ENCODE peak calls at places on chromosomes 2 and 18, in nine cellular contexts. I is HepG2, M is A549, T is HL-60, W is GM23338, F is GM12878, X is HCT116, L is Panc1, R is K562. D is an unnamed sample.

GRCh38 chr2:167745667-167746066 is 501.7 kb downstream of the STK39 start:
- DNase-seq in I (no peak), M (no peak), T (no peak), W (no peak), F (no peak), X (no peak), L (no peak), R (no peak), D (no peak)

GRCh38 chr2:11375025-11375688 is 30.7 kb upstream of the ROCK2 start:
- DNase-seq in I (no peak), M (no peak), T (no peak), W (no peak), F (no peak), X (no peak), L (no peak), R (no peak), D (no peak)

GRCh38 chr2:54083021-54083420 is 32.4 kb upstream of the ACYP2 start:
- DNase-seq in I (no peak), M (no peak), T (no peak), W (peak), F (no peak), X (no peak), L (no peak), R (no peak), D (no peak)

GRCh38 chr2:20326163-20326780 is 24.4 kb downstream of the PUM2 start:
- DNase-seq in I (peak), M (peak), T (no peak), W (peak), F (no peak), X (peak), L (no peak), R (peak), D (peak)

GRCh38 chr2:150693556-150693955 is 206.1 kb upstream of the RND3 start:
- DNase-seq in I (no peak), M (no peak), T (no peak), W (no peak), F (no peak), X (no peak), L (no peak), R (no peak), D (no peak)

GRCh38 chr2:237533668-237534138 is 32.7 kb upstream of the PRLH start:
- DNase-seq in I (no peak), M (no peak), T (no peak), W (no peak), F (no peak), X (no peak), L (no peak), R (no peak), D (no peak)

GRCh38 chr2:126686286-126686685 is 30.3 kb downstream of the GYPC start:
- DNase-seq in I (no peak), M (no peak), T (no peak), W (no peak), F (no peak), X (no peak), L (no peak), R (no peak), D (no peak)

GRCh38 chr2:6771539-6772365 is 94.0 kb downstream of the CMPK2 start:
- DNase-seq in I (no peak), M (no peak), T (no peak), W (peak), F (no peak), X (no peak), L (no peak), R (no peak), D (no peak)

GRCh38 chr2:95231723-95232122 is 24.4 kb downstream of the ZNF892 start:
- DNase-seq in I (peak), M (peak), T (no peak), W (peak), F (no peak), X (peak), L (peak), R (peak), D (peak)

GRCh38 chr2:238502956-238503791 is 76.4 kb downstream of the ASB1 start:
- DNase-seq in I (no peak), M (no peak), T (no peak), W (no peak), F (no peak), X (no peak), L (no peak), R (no peak), D (no peak)

GRCh38 chr18:24539866-24540604 is 79.6 kb downstream of the HRH4 start:
- DNase-seq in I (no peak), M (no peak), T (no peak), W (no peak), F (no peak), X (no peak), L (no peak), R (no peak), D (no peak)

GRCh38 chr2:23604731-23605130 is 219.8 kb downstream of the KLHL29 start:
- DNase-seq in I (no peak), M (no peak), T (no peak), W (no peak), F (no peak), X (no peak), L (no peak), R (no peak), D (no peak)

GRCh38 chr2:231717281-231718180 is 9.2 kb downstream of the PTMA start:
- DNase-seq in I (peak), M (peak), T (peak), W (peak), F (peak), X (peak), L (no peak), R (peak), D (peak)

GRCh38 chr18:3703732-3704176 is 253.8 kb downstream of the TGIF1 start:
- DNase-seq in I (peak), M (peak), T (peak), W (peak), F (no peak), X (peak), L (peak), R (peak), D (peak)

GRCh38 chr2:166234112-166234846 is 106.5 kb upstream of the SCN1A start:
- DNase-seq in I (peak), M (peak), T (no peak), W (no peak), F (no peak), X (no peak), L (no peak), R (no peak), D (no peak)

GRCh38 chr2:167689444-167689843 is 558.0 kb downstream of the STK39 start:
- DNase-seq in I (peak), M (peak), T (no peak), W (peak), F (no peak), X (peak), L (no peak), R (no peak), D (no peak)

GRCh38 chr2:39736593-39736992 is 42.5 kb downstream of the THUMPD2 start:
- DNase-seq in I (no peak), M (no peak), T (no peak), W (no peak), F (no peak), X (no peak), L (no peak), R (no peak), D (no peak)

GRCh38 chr2:148928395-148928794 is 53.4 kb downstream of the KIF5C start:
- DNase-seq in I (no peak), M (no peak), T (no peak), W (no peak), F (no peak), X (no peak), L (no peak), R (no peak), D (no peak)

GRCh38 chr2:240594511-240595380 is 8.2 kb downstream of the CAPN10 start:
- DNase-seq in I (no peak), M (no peak), T (no peak), W (no peak), F (no peak), X (no peak), L (no peak), R (no peak), D (no peak)

GRCh38 chr2:63663013-63663864 is 74.5 kb downstream of the MDH1 start:
- DNase-seq in I (no peak), M (no peak), T (no peak), W (no peak), F (no peak), X (no peak), L (no peak), R (no peak), D (no peak)

GRCh38 chr2:169066817-169067356 is 2.5 kb upstream of the DHRS9 start:
- DNase-seq in I (no peak), M (no peak), T (no peak), W (no peak), F (no peak), X (no peak), L (no peak), R (no peak), D (no peak)

GRCh38 chr2:119249311-119249710 is 25.7 kb downstream of the STEAP3 start:
- DNase-seq in I (no peak), M (no peak), T (no peak), W (no peak), F (no peak), X (no peak), L (no peak), R (no peak), D (no peak)

GRCh38 chr2:19540739-19541503 is 182.5 kb upstream of the OSR1 start:
- DNase-seq in I (no peak), M (peak), T (no peak), W (no peak), F (no peak), X (peak), L (no peak), R (no peak), D (no peak)

GRCh38 chr18:32010124-32010745 is 8.4 kb upstream of the RNF125 start:
- DNase-seq in I (no peak), M (no peak), T (no peak), W (peak), F (no peak), X (peak), L (no peak), R (no peak), D (no peak)

GRCh38 chr18:73421010-73421409 is 553.2 kb upstream of the NETO1 start:
- DNase-seq in I (no peak), M (no peak), T (no peak), W (no peak), F (no peak), X (no peak), L (no peak), R (no peak), D (no peak)

DNA sequence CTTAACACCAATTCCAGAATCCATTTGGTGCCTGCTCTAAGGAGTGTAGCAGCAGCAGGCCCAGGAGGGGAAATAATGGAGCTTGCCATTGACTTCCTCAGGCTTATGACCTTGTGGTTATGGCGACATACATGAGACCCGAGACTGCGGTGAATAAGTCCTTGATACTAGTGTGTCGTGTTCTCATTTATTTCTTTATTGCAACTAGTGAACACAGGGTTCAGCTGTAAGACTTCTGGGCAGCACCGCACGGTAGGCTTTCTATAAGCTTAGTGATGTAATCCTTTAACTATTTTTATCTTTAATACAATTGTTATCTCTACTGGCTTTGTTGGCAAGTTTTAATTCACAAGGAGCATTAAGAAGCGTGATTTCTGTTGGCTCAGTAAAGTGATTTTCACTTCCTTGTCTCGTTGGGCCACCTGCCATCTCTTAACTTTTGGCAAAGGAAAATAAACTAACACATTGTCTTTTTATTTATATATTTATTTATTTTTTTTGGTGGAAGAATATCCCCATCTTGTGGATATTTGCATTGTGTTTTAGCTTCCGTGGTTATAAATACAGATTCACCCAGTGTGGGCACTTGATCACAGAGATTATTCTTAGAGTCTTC is 139.8 kb downstream of the LTBP1 start:
- DNase-seq in I (no peak), M (peak), T (no peak), W (no peak), F (no peak), X (no peak), L (no peak), R (no peak), D (no peak)
- TF ChIP-seq REST in I (no peak), M (no peak), T (no peak), W (no peak), F (no peak), X (no peak), L (no peak), R (no peak), D (no peak)

DNA sequence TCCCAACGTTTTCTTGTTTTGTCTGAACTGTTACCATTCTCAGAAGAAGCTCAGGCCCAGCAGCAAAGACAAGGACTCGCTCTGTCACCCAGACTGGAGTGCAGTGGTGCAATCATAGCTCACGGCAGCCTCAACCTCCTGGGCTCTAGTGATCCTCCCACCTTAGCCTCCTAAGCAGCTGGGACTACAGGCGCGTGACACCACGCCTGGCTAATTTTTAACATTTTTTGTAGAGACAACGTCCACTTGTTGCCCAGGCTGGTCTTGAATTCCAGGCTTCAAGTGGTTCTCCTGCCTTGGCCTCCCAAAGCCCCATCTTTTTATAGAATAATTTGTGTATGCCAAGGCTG is 2.0 kb upstream of the SMYD5 start:
- DNase-seq in I (no peak), M (no peak), T (no peak), W (no peak), F (no peak), X (no peak), L (no peak), R (no peak), D (no peak)
- H3K27ac ChIP-seq in I (peak), M (no peak), T (no peak), W (no peak), F (no peak), X (no peak), L (no peak), R (no peak), D (no peak)

DNA sequence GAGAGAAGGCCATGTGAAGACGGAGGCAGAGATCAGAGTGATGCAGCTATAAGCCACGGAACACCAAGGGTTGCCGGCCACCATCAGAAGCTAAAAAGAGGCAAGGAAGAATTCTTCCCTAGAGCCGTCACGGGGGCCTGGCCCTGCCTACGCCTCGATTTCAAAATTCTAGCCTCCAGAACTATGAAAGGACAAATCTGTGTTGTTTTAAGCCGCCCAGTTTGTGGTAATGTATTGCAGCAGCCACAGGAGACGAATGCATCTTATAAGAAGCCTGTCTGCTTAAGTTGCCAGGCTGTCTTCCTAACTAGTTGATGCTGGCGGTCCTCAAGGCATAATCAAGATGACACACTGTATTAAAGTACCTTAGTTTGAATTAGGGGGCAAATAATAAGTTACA is 53.8 kb downstream of the SRD5A2 start:
- DNase-seq in I (no peak), M (no peak), T (no peak), W (no peak), F (no peak), X (no peak), L (no peak), R (no peak), D (no peak)
- TF ChIP-seq REST in I (no peak), M (no peak), T (no peak), W (no peak), F (no peak), X (no peak), L (no peak), R (no peak), D (no peak)

DNA sequence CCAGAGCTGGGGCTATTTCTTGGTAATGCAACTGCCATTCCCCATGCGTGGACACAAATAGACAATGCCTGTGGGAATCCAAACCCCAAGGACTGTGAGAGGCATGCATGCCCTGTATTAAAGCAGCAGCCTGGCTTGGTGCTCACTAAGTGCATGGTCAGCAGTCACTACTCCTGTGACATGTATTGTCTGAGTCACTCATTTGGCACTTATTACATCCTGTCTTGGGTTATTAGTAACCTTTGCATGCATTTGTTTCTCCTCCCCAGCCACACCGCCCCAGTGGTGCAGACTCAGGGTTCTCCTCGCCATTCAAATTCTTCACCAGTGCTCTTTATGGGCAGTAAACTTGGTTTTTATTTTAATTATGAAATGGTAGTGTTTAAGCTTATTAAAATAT is 30.2 kb downstream of the PRKCE start:
- DNase-seq in I (peak), M (peak), T (no peak), W (no peak), F (no peak), X (peak), L (peak), R (no peak), D (peak)
- H3K27ac ChIP-seq in I (no peak), M (no peak), T (no peak), W (no peak), F (no peak), X (peak), L (no peak), R (no peak), D (peak)

GRCh38 chr2:141605163-141605562 is 525.7 kb downstream of the LRP1B start:
- DNase-seq in I (no peak), M (no peak), T (no peak), W (no peak), F (no peak), X (no peak), L (no peak), R (no peak), D (no peak)

GRCh38 chr2:141610564-141610963 is 520.3 kb downstream of the LRP1B start:
- DNase-seq in I (no peak), M (no peak), T (no peak), W (peak), F (no peak), X (no peak), L (no peak), R (no peak), D (no peak)

GRCh38 chr2:141611981-141612380 is 518.8 kb downstream of the LRP1B start:
- DNase-seq in I (no peak), M (no peak), T (no peak), W (no peak), F (no peak), X (no peak), L (no peak), R (no peak), D (no peak)

GRCh38 chr2:141611143-141611571 is 519.7 kb downstream of the LRP1B start:
- DNase-seq in I (no peak), M (no peak), T (no peak), W (peak), F (no peak), X (no peak), L (no peak), R (no peak), D (no peak)
- TF ChIP-seq REST in I (no peak), M (no peak), T (no peak), W (no peak), F (no peak), X (no peak), L (no peak), R (no peak), D (no peak)